ENCODE peak calls at places on chromosome 1, in four cellular contexts. I is stimulated activated CD4-positive, alpha-beta T cell treated with anti-CD3 and anti-CD28 coated beads, Interleukin-1b, Interleukin-23, amount 100 ng/mL, for 1 hour; G is tibial nerve; Y is esophagus muscularis mucosa. D is an unnamed sample.

GRCh38 chr1:74857676-74858075 is 124.7 kb downstream of the TYW3 start:
- DNase-seq in G (no peak), Y (no peak), I (no peak), D (no peak)

GRCh38 chr1:61083799-61084385 is 1.5 kb downstream of the NFIA start:
- DNase-seq in Y (no peak), G (no peak), I (no peak), D (no peak)

GRCh38 chr1:151535326-151536271 is 4.5 kb upstream of the TUFT1 start:
- DNase-seq in Y (no peak), G (no peak), I (no peak), D (no peak)

GRCh38 chr1:82706741-82707140 is 906.0 kb downstream of the ADGRL2 start:
- DNase-seq in Y (no peak), I (no peak), G (no peak), D (no peak)

GRCh38 chr1:227927971-227928741 is 19.6 kb downstream of the WNT9A start:
- DNase-seq in G (no peak), Y (no peak), I (no peak), D (no peak)

GRCh38 chr1:44620072-44620471 is 54.2 kb downstream of the TMEM53 start:
- DNase-seq in G (no peak), Y (no peak), I (no peak), D (no peak)

GRCh38 chr1:4603317-4604110 is 50.9 kb upstream of the AJAP1 start:
- DNase-seq in Y (no peak), I (no peak), G (no peak), D (no peak)

GRCh38 chr1:93015590-93015989 is 54.3 kb upstream of the DIPK1A start:
- DNase-seq in Y (no peak), I (no peak), G (no peak), D (no peak)

GRCh38 chr1:234065794-234066447 is 161.4 kb downstream of the SLC35F3 start:
- DNase-seq in Y (no peak), G (peak; percentile 47), I (peak; percentile 16), D (peak; percentile 46)

GRCh38 chr1:61120998-61121397 is 38.6 kb downstream of the NFIA start:
- DNase-seq in G (no peak), Y (no peak), I (no peak), D (no peak)

GRCh38 chr1:156704930-156705320 is 458 bp downstream of the CRABP2 start:
- DNase-seq in I (no peak), Y (no peak), G (peak; percentile 37), D (peak; percentile 83)

GRCh38 chr1:79501153-79501552 is 494.6 kb upstream of the ADGRL4 start:
- DNase-seq in Y (no peak), I (no peak), G (no peak), D (no peak)

GRCh38 chr1:217407426-217407825 is 223.5 kb downstream of the GPATCH2 start:
- DNase-seq in G (no peak), I (no peak), Y (no peak), D (no peak)

GRCh38 chr1:10671551-10672375 is 124.7 kb downstream of the CASZ1 start:
- DNase-seq in Y (no peak), G (no peak), I (no peak), D (no peak)

GRCh38 chr1:168386949-168387586 is 106.4 kb downstream of the TBX19 start:
- DNase-seq in Y (no peak), I (peak; percentile 34), G (no peak), D (peak; percentile 72)

GRCh38 chr1:224317383-224318045 is 12.5 kb downstream of the NVL start:
- DNase-seq in Y (no peak), G (no peak), I (no peak), D (no peak)

GRCh38 chr1:234475166-234475793 is 3.7 kb downstream of the TARBP1 start:
- DNase-seq in G (no peak), Y (no peak), I (no peak), D (no peak)